ENCODE peak calls at places on chromosomes 7 and 10, in nine cellular contexts. U is GM20000; V is EH; E is stimulated activated CD4-positive, alpha-beta T cell treated with anti-CD3 and anti-CD28 coated beads, Interleukin-1b, Interleukin-23, amount 100 ng/mL, for 4 hours; X is left ventricle myocardium inferior; P is endothelial cell; L is ACHN; B is NCI-H748 treated with DMSO at 0.1 percent for 48 hours; N is effector CD8-positive, alpha-beta T cell. C is an unnamed sample.

GRCh38 chr10:73926152-73926764 is 15.3 kb downstream of the PLAU start:
- DNase-seq in L (no peak), E (no peak), B (no peak), V (no peak), X (no peak), P (no peak), N (no peak), U (no peak), C (no peak)

GRCh38 chr10:20276127-20276979 is 460.1 kb downstream of the PLXDC2 start:
- DNase-seq in V (no peak), E (no peak), P (no peak), B (peak; percentile 87), X (no peak), U (no peak), N (no peak), L (no peak), C (no peak)

GRCh38 chr10:12720217-12720981 is 281.1 kb downstream of the CCDC3 start:
- DNase-seq in P (no peak), E (no peak), V (peak; percentile 82), X (peak; percentile 79), B (peak; percentile 32), L (peak; percentile 51), U (no peak), N (no peak), C (no peak)

GRCh38 chr7:107108951-107109350 is 59.9 kb upstream of the HBP1 start:
- DNase-seq in N (no peak), E (no peak), P (no peak), X (no peak), L (no peak), V (no peak), B (no peak), U (no peak), C (no peak)

GRCh38 chr10:124150189-124150806 is 56.9 kb upstream of the CHST15 start:
- DNase-seq in B (no peak), P (no peak), L (no peak), E (no peak), X (no peak), U (no peak), N (no peak), V (no peak), C (no peak)

GRCh38 chr10:35585903-35586535 is 19.1 kb upstream of the GJD4 start:
- DNase-seq in E (no peak), B (no peak), V (no peak), X (no peak), L (no peak), U (no peak), N (no peak), P (no peak), C (no peak)

GRCh38 chr7:17038160-17038782 is 156.5 kb upstream of the AGR3 start:
- DNase-seq in B (no peak), U (no peak), X (no peak), N (no peak), V (no peak), P (no peak), L (no peak), E (no peak), C (no peak)

GRCh38 chr10:28302012-28302667 is 724 bp downstream of the MPP7 start:
- DNase-seq in V (no peak), P (no peak), U (no peak), X (no peak), L (no peak), B (peak; percentile 36), E (no peak), N (no peak), C (no peak)

GRCh38 chr10:128095023-128095752 is 31.0 kb downstream of the MKI67 start:
- DNase-seq in V (no peak), E (peak; percentile 15), B (no peak), X (no peak), P (no peak), U (no peak), N (no peak), L (no peak), C (peak; percentile 12)

GRCh38 chr7:158809596-158809995 is 19.7 kb downstream of the ESYT2 start:
- DNase-seq in N (no peak), X (no peak), U (peak; percentile 61), E (no peak), L (no peak), B (no peak), P (no peak), V (peak; percentile 53), C (peak; percentile 42)

GRCh38 chr7:137120690-137121089 is 222.8 kb downstream of the PTN start:
- DNase-seq in L (no peak), X (no peak), B (no peak), U (peak; percentile 2), N (no peak), P (no peak), E (no peak), V (peak; percentile 47), C (no peak)